ENCODE peak calls at places on chromosomes 7 and 10, in ten cellular contexts. One of them, this sample, is unnamed.
A peak's percentile ranks its signal among the peaks of the same experiment; 100 is the strongest.

GRCh38 chr10:133021963-133022783 is 65.6 kb upstream of the ADGRA1 start:
- DNase-seq in foreskin fibroblast: no peak
- DNase-seq in WERI-Rb-1: peak; percentile 22
- DNase-seq in AG04450: no peak
- DNase-seq in right lobe of liver: no peak
- DNase-seq in AG04449: no peak
- DNase-seq in fibroblast of the aortic adventitia: no peak
- DNase-seq in tibial artery: no peak
- DNase-seq in astrocyte of the cerebellum: no peak
- DNase-seq in heart right ventricle: no peak
- DNase-seq in this sample: no peak

GRCh38 chr7:67377939-67378862 is 381.6 kb downstream of the TYW1 start:
- DNase-seq in foreskin fibroblast: peak; percentile 71
- DNase-seq in WERI-Rb-1: peak; percentile 85
- DNase-seq in AG04450: peak; percentile 29
- DNase-seq in right lobe of liver: peak; percentile 73
- DNase-seq in AG04449: peak; percentile 16
- DNase-seq in fibroblast of the aortic adventitia: peak; percentile 61
- DNase-seq in tibial artery: peak; percentile 73
- DNase-seq in astrocyte of the cerebellum: peak; percentile 20
- DNase-seq in heart right ventricle: peak; percentile 56
- DNase-seq in this sample: peak; percentile 73

GRCh38 chr10:78924319-78925003 is 144.3 kb upstream of the ZMIZ1 start:
- DNase-seq in foreskin fibroblast: no peak
- DNase-seq in WERI-Rb-1: no peak
- DNase-seq in AG04450: no peak
- DNase-seq in right lobe of liver: no peak
- DNase-seq in AG04449: no peak
- DNase-seq in fibroblast of the aortic adventitia: no peak
- DNase-seq in tibial artery: no peak
- DNase-seq in astrocyte of the cerebellum: no peak
- DNase-seq in heart right ventricle: no peak
- DNase-seq in this sample: peak; percentile 19

GRCh38 chr10:9215121-9215520 is 1160.6 kb downstream of the GATA3 start:
- DNase-seq in foreskin fibroblast: no peak
- DNase-seq in WERI-Rb-1: no peak
- DNase-seq in AG04450: no peak
- DNase-seq in right lobe of liver: no peak
- DNase-seq in AG04449: no peak
- DNase-seq in fibroblast of the aortic adventitia: no peak
- DNase-seq in tibial artery: no peak
- DNase-seq in astrocyte of the cerebellum: no peak
- DNase-seq in heart right ventricle: no peak
- DNase-seq in this sample: no peak

GRCh38 chr7:120819861-120820260 is 38.1 kb downstream of the TSPAN12 start:
- DNase-seq in foreskin fibroblast: no peak
- DNase-seq in WERI-Rb-1: no peak
- DNase-seq in AG04450: no peak
- DNase-seq in right lobe of liver: no peak
- DNase-seq in AG04449: no peak
- DNase-seq in fibroblast of the aortic adventitia: no peak
- DNase-seq in tibial artery: no peak
- DNase-seq in astrocyte of the cerebellum: no peak
- DNase-seq in heart right ventricle: no peak
- DNase-seq in this sample: no peak

GRCh38 chr7:96179863-96180262 is 142.0 kb downstream of the SLC25A13 start:
- DNase-seq in foreskin fibroblast: peak; percentile 20
- DNase-seq in WERI-Rb-1: no peak
- DNase-seq in AG04450: no peak
- DNase-seq in right lobe of liver: no peak
- DNase-seq in AG04449: no peak
- DNase-seq in fibroblast of the aortic adventitia: peak; percentile 36
- DNase-seq in tibial artery: no peak
- DNase-seq in astrocyte of the cerebellum: no peak
- DNase-seq in heart right ventricle: no peak
- DNase-seq in this sample: no peak

GRCh38 chr7:12402365-12402725 is 1.3 kb downstream of the VWDE start:
- DNase-seq in foreskin fibroblast: no peak
- DNase-seq in WERI-Rb-1: no peak
- DNase-seq in AG04450: no peak
- DNase-seq in right lobe of liver: no peak
- DNase-seq in AG04449: no peak
- DNase-seq in fibroblast of the aortic adventitia: no peak
- DNase-seq in tibial artery: no peak
- DNase-seq in astrocyte of the cerebellum: no peak
- DNase-seq in heart right ventricle: no peak
- DNase-seq in this sample: no peak

GRCh38 chr10:116688241-116688711 is 54.1 kb downstream of the HSPA12A start:
- DNase-seq in foreskin fibroblast: peak; percentile 46
- DNase-seq in WERI-Rb-1: no peak
- DNase-seq in AG04450: peak; percentile 44
- DNase-seq in right lobe of liver: no peak
- DNase-seq in AG04449: no peak
- DNase-seq in fibroblast of the aortic adventitia: peak; percentile 75
- DNase-seq in tibial artery: no peak
- DNase-seq in astrocyte of the cerebellum: no peak
- DNase-seq in heart right ventricle: peak; percentile 34
- DNase-seq in this sample: no peak

GRCh38 chr10:100562806-100563293 is 27.1 kb downstream of the HIF1AN start:
- DNase-seq in foreskin fibroblast: peak; percentile 70
- DNase-seq in WERI-Rb-1: peak; percentile 80
- DNase-seq in AG04450: no peak
- DNase-seq in right lobe of liver: no peak
- DNase-seq in AG04449: no peak
- DNase-seq in fibroblast of the aortic adventitia: peak; percentile 49
- DNase-seq in tibial artery: no peak
- DNase-seq in astrocyte of the cerebellum: no peak
- DNase-seq in heart right ventricle: no peak
- DNase-seq in this sample: no peak

GRCh38 chr7:129959480-129960332 is 6.9 kb upstream of the UBE2H start:
- DNase-seq in foreskin fibroblast: peak; percentile 18
- DNase-seq in WERI-Rb-1: no peak
- DNase-seq in AG04450: no peak
- DNase-seq in right lobe of liver: peak; percentile 22
- DNase-seq in AG04449: no peak
- DNase-seq in fibroblast of the aortic adventitia: no peak
- DNase-seq in tibial artery: no peak
- DNase-seq in astrocyte of the cerebellum: no peak
- DNase-seq in heart right ventricle: no peak
- DNase-seq in this sample: no peak

DNA sequence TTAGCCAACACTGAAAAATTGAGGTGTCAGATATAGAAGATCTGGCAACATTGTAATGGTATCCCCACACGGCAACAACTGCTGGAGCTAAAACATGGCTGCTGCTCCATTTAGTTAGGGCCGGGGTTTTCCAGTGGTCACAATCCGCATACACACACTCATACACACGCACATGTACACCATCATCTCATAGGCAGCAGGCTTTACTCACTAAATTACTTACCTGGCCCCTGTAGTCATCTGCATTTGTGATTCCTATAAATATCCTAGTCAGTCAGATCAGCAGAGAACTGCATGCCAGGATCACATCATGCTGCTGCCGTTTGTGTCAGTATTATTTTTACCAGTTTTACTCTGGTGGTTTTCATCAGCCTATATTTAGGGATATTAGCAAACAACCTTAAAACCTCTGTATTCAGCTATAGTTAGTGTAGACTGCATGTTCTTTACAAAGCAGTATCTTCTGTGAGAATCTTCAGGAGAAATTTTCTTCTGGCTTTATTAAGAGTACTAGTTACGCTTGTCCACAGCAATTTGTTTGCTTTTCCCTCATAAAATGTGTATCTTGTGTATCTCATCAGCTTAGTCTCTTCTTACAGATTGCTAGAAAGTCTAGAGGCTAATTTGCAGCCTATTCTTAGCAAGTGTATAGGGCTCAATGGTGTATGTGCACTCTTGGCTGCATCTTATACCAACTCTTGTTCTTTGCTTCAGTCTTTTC is 38.3 kb upstream of the PTPN12 start:
- DNase-seq in foreskin fibroblast: no peak
- DNase-seq in WERI-Rb-1: no peak
- DNase-seq in AG04450: no peak
- DNase-seq in right lobe of liver: no peak
- DNase-seq in AG04449: no peak
- DNase-seq in fibroblast of the aortic adventitia: no peak
- DNase-seq in tibial artery: no peak
- DNase-seq in astrocyte of the cerebellum: no peak
- DNase-seq in heart right ventricle: no peak
- DNase-seq in this sample: no peak
- H3K4me3 ChIP-seq in foreskin fibroblast: no peak overlapping the region
- H3K4me3 ChIP-seq in WERI-Rb-1: no peak overlapping the region
- H3K4me3 ChIP-seq in AG04450: no peak overlapping the region
- H3K4me3 ChIP-seq in right lobe of liver: no peak overlapping the region
- H3K4me3 ChIP-seq in AG04449: no peak overlapping the region
- H3K4me3 ChIP-seq in fibroblast of the aortic adventitia: no peak overlapping the region
- H3K4me3 ChIP-seq in tibial artery: no peak overlapping the region
- H3K4me3 ChIP-seq in astrocyte of the cerebellum: no peak overlapping the region
- H3K4me3 ChIP-seq in heart right ventricle: no peak overlapping the region
- H3K4me3 ChIP-seq in this sample: no peak overlapping the region

GRCh38 chr7:44081266-44081748 is 1.0 kb downstream of the POLM start:
- DNase-seq in foreskin fibroblast: no peak
- DNase-seq in WERI-Rb-1: no peak
- DNase-seq in AG04450: no peak
- DNase-seq in right lobe of liver: no peak
- DNase-seq in AG04449: no peak
- DNase-seq in fibroblast of the aortic adventitia: no peak
- DNase-seq in tibial artery: no peak
- DNase-seq in astrocyte of the cerebellum: no peak
- DNase-seq in heart right ventricle: no peak
- DNase-seq in this sample: no peak
- H3K4me3 ChIP-seq in foreskin fibroblast: peak overlapping the region; percentile 86
- H3K4me3 ChIP-seq in WERI-Rb-1: no peak overlapping the region
- H3K4me3 ChIP-seq in AG04450: peak overlapping the region; percentile 75
- H3K4me3 ChIP-seq in right lobe of liver: peak overlapping the region; percentile 73
- H3K4me3 ChIP-seq in AG04449: peak overlapping the region; percentile 83
- H3K4me3 ChIP-seq in fibroblast of the aortic adventitia: peak overlapping the region; percentile 85
- H3K4me3 ChIP-seq in tibial artery: peak overlapping the region; percentile 91
- H3K4me3 ChIP-seq in astrocyte of the cerebellum: peak overlapping the region; percentile 82
- H3K4me3 ChIP-seq in heart right ventricle: peak overlapping the region; percentile 78
- H3K4me3 ChIP-seq in this sample: no peak overlapping the region

GRCh38 chr10:89537361-89537760 is 2.0 kb upstream of the SLC16A12 start:
- DNase-seq in foreskin fibroblast: no peak
- DNase-seq in WERI-Rb-1: no peak
- DNase-seq in AG04450: no peak
- DNase-seq in right lobe of liver: no peak
- DNase-seq in AG04449: no peak
- DNase-seq in fibroblast of the aortic adventitia: no peak
- DNase-seq in tibial artery: no peak
- DNase-seq in astrocyte of the cerebellum: no peak
- DNase-seq in heart right ventricle: no peak
- DNase-seq in this sample: no peak

GRCh38 chr10:89532476-89532875 is 2.9 kb downstream of the SLC16A12 start:
- DNase-seq in foreskin fibroblast: no peak
- DNase-seq in WERI-Rb-1: no peak
- DNase-seq in AG04450: no peak
- DNase-seq in right lobe of liver: no peak
- DNase-seq in AG04449: no peak
- DNase-seq in fibroblast of the aortic adventitia: no peak
- DNase-seq in tibial artery: no peak
- DNase-seq in astrocyte of the cerebellum: no peak
- DNase-seq in heart right ventricle: no peak
- DNase-seq in this sample: no peak

GRCh38 chr10:89536013-89536354 is 590 bp upstream of the SLC16A12 start:
- DNase-seq in foreskin fibroblast: no peak
- DNase-seq in WERI-Rb-1: no peak
- DNase-seq in AG04450: no peak
- DNase-seq in right lobe of liver: no peak
- DNase-seq in AG04449: no peak
- DNase-seq in fibroblast of the aortic adventitia: no peak
- DNase-seq in tibial artery: no peak
- DNase-seq in astrocyte of the cerebellum: no peak
- DNase-seq in heart right ventricle: no peak
- DNase-seq in this sample: no peak

GRCh38 chr10:89535185-89536012 is at the start of gene SLC16A12:
- DNase-seq in foreskin fibroblast: peak; percentile 43
- DNase-seq in WERI-Rb-1: peak; percentile 76
- DNase-seq in AG04450: no peak
- DNase-seq in right lobe of liver: no peak
- DNase-seq in AG04449: no peak
- DNase-seq in fibroblast of the aortic adventitia: no peak
- DNase-seq in tibial artery: no peak
- DNase-seq in astrocyte of the cerebellum: no peak
- DNase-seq in heart right ventricle: peak; percentile 26
- DNase-seq in this sample: peak; percentile 80

DNA sequence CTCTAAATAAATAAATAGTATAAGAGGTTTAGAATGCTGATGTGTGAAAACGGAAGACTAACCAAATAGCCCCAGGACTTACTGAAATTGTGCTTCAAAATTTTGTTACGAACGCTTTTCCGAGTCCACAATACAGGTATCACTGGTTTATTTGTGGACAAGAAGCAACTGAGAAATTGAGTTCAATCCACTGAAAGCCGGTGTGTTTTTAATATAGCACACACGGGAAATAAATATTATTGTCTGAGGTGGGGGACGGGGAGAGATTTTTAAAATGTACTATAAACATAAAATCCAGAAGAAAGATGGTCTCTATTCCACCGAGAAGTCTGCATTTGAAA is 598 bp downstream of the SLC16A12 start:
- DNase-seq in foreskin fibroblast: no peak
- DNase-seq in WERI-Rb-1: no peak
- DNase-seq in AG04450: no peak
- DNase-seq in right lobe of liver: no peak
- DNase-seq in AG04449: no peak
- DNase-seq in fibroblast of the aortic adventitia: no peak
- DNase-seq in tibial artery: no peak
- DNase-seq in astrocyte of the cerebellum: no peak
- DNase-seq in heart right ventricle: no peak
- DNase-seq in this sample: no peak
- H3K4me3 ChIP-seq in foreskin fibroblast: peak overlapping the region; percentile 41
- H3K4me3 ChIP-seq in WERI-Rb-1: peak overlapping the region; percentile 58
- H3K4me3 ChIP-seq in AG04450: peak overlapping the region; percentile 63
- H3K4me3 ChIP-seq in right lobe of liver: peak overlapping the region; percentile 61
- H3K4me3 ChIP-seq in AG04449: peak overlapping the region; percentile 56
- H3K4me3 ChIP-seq in fibroblast of the aortic adventitia: peak overlapping the region; percentile 62
- H3K4me3 ChIP-seq in tibial artery: peak overlapping the region; percentile 55
- H3K4me3 ChIP-seq in astrocyte of the cerebellum: peak overlapping the region; percentile 55
- H3K4me3 ChIP-seq in heart right ventricle: peak overlapping the region; percentile 44
- H3K4me3 ChIP-seq in this sample: no peak overlapping the region

DNA sequence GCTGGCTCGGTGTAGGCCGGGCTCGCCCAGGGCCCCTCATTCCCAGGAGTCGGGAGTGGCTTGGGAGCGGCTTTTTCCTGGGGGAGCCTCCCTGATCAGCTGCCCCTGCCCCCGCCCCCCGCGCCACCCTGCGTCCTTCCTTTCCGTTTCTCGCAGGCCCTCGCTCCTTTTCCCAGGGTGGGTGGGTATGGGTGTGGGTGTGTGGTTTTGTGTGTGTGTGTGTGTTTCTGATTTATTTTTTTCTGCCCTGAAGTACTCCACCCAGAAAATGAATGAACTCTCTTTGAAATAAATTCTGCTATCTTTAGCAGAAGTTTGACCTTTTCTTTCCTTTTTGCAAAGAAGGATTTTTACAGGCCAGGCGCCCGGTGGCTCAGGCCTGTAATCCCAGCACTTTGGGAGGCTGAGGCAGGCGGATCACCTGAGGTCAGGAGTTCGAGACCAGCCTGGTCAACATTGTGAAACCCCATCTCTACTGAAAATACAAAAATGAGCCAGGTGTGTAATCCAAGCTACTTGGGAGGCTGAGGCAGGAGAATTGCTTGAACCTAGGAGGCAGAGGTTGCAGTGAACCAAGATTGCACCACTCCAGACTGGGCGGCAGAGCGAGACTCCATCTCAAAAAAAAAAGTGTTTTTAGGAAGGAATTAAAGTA is 30.0 kb upstream of the AP5Z1 start:
- DNase-seq in foreskin fibroblast: no peak
- DNase-seq in WERI-Rb-1: no peak
- DNase-seq in AG04450: no peak
- DNase-seq in right lobe of liver: no peak
- DNase-seq in AG04449: no peak
- DNase-seq in fibroblast of the aortic adventitia: no peak
- DNase-seq in tibial artery: no peak
- DNase-seq in astrocyte of the cerebellum: no peak
- DNase-seq in heart right ventricle: no peak
- DNase-seq in this sample: no peak
- H3K4me3 ChIP-seq in foreskin fibroblast: peak overlapping the region; percentile 40
- H3K4me3 ChIP-seq in WERI-Rb-1: no peak overlapping the region
- H3K4me3 ChIP-seq in AG04450: peak overlapping the region; percentile 47
- H3K4me3 ChIP-seq in right lobe of liver: peak overlapping the region; percentile 20
- H3K4me3 ChIP-seq in AG04449: peak overlapping the region; percentile 6
- H3K4me3 ChIP-seq in fibroblast of the aortic adventitia: peak overlapping the region; percentile 29
- H3K4me3 ChIP-seq in tibial artery: peak overlapping the region; percentile 43
- H3K4me3 ChIP-seq in astrocyte of the cerebellum: no peak overlapping the region
- H3K4me3 ChIP-seq in heart right ventricle: peak overlapping the region; percentile 1
- H3K4me3 ChIP-seq in this sample: no peak overlapping the region

This sample was measured in aorta.